ENCODE peak calls at places on chromosomes 6 and 20, in seven cellular contexts. One of them, this sample, is unnamed.
A peak's percentile ranks its signal among the peaks of the same experiment; 100 is the strongest.

GRCh38 chr6:38723783-38724182 is 8.7 kb downstream of the DNAH8 start:
- DNase-seq in fibroblast of pulmonary artery: no peak
- DNase-seq in aorta: no peak
- DNase-seq in NCI-H1436: no peak
- DNase-seq in M059J: no peak
- DNase-seq in activated CD4-positive, alpha-beta T cell treated with anti-CD3 and anti-CD28 coated beads for 4 hours: no peak
- DNase-seq in A172: no peak
- DNase-seq in this sample: no peak

GRCh38 chr20:17808782-17809181 is 109.0 kb downstream of the BANF2 start:
- DNase-seq in activated CD4-positive, alpha-beta T cell treated with anti-CD3 and anti-CD28 coated beads for 4 hours: no peak
- DNase-seq in fibroblast of pulmonary artery: no peak
- DNase-seq in aorta: no peak
- DNase-seq in NCI-H1436: no peak
- DNase-seq in A172: no peak
- DNase-seq in M059J: no peak
- DNase-seq in this sample: no peak

GRCh38 chr6:35810831-35811698 is 5.9 kb downstream of the LHFPL5 start:
- DNase-seq in aorta: no peak
- DNase-seq in fibroblast of pulmonary artery: peak; percentile 70
- DNase-seq in activated CD4-positive, alpha-beta T cell treated with anti-CD3 and anti-CD28 coated beads for 4 hours: no peak
- DNase-seq in NCI-H1436: peak; percentile 32
- DNase-seq in A172: peak; percentile 85
- DNase-seq in M059J: peak; percentile 95
- DNase-seq in this sample: no peak

GRCh38 chr20:9203081-9203447 is 134.2 kb downstream of the PLCB4 start:
- DNase-seq in A172: peak; percentile 44
- DNase-seq in activated CD4-positive, alpha-beta T cell treated with anti-CD3 and anti-CD28 coated beads for 4 hours: no peak
- DNase-seq in aorta: no peak
- DNase-seq in fibroblast of pulmonary artery: no peak
- DNase-seq in NCI-H1436: no peak
- DNase-seq in M059J: peak; percentile 71
- DNase-seq in this sample: no peak

GRCh38 chr20:51412333-51412761 is 130.2 kb downstream of the NFATC2 start:
- DNase-seq in A172: peak; percentile 28
- DNase-seq in activated CD4-positive, alpha-beta T cell treated with anti-CD3 and anti-CD28 coated beads for 4 hours: no peak
- DNase-seq in M059J: peak; percentile 26
- DNase-seq in NCI-H1436: no peak
- DNase-seq in aorta: peak; percentile 69
- DNase-seq in fibroblast of pulmonary artery: peak; percentile 36
- DNase-seq in this sample: no peak

GRCh38 chr20:63968928-63969760 is 586 bp downstream of the ZNF512B start:
- DNase-seq in activated CD4-positive, alpha-beta T cell treated with anti-CD3 and anti-CD28 coated beads for 4 hours: no peak
- DNase-seq in aorta: peak; percentile 61
- DNase-seq in fibroblast of pulmonary artery: no peak
- DNase-seq in A172: no peak
- DNase-seq in NCI-H1436: no peak
- DNase-seq in M059J: no peak
- DNase-seq in this sample: no peak

GRCh38 chr20:13771853-13772453 is 12.8 kb downstream of the ESF1 start:
- DNase-seq in M059J: peak; percentile 36
- DNase-seq in NCI-H1436: peak; percentile 13
- DNase-seq in A172: peak; percentile 15
- DNase-seq in fibroblast of pulmonary artery: peak; percentile 48
- DNase-seq in aorta: no peak
- DNase-seq in activated CD4-positive, alpha-beta T cell treated with anti-CD3 and anti-CD28 coated beads for 4 hours: no peak
- DNase-seq in this sample: no peak

GRCh38 chr6:31422587-31422986 is 19.2 kb downstream of the MICA start:
- DNase-seq in M059J: no peak
- DNase-seq in aorta: no peak
- DNase-seq in fibroblast of pulmonary artery: no peak
- DNase-seq in NCI-H1436: no peak
- DNase-seq in activated CD4-positive, alpha-beta T cell treated with anti-CD3 and anti-CD28 coated beads for 4 hours: no peak
- DNase-seq in A172: no peak
- DNase-seq in this sample: no peak

GRCh38 chr20:59831024-59831900 is 102.2 kb downstream of the SYCP2 start:
- DNase-seq in aorta: no peak
- DNase-seq in A172: no peak
- DNase-seq in activated CD4-positive, alpha-beta T cell treated with anti-CD3 and anti-CD28 coated beads for 4 hours: no peak
- DNase-seq in fibroblast of pulmonary artery: no peak
- DNase-seq in M059J: no peak
- DNase-seq in NCI-H1436: no peak
- DNase-seq in this sample: no peak

GRCh38 chr6:33781105-33781975 is 7.6 kb downstream of the LEMD2 start:
- DNase-seq in aorta: no peak
- DNase-seq in M059J: peak; percentile 99
- DNase-seq in NCI-H1436: no peak
- DNase-seq in A172: peak; percentile 94
- DNase-seq in activated CD4-positive, alpha-beta T cell treated with anti-CD3 and anti-CD28 coated beads for 4 hours: no peak
- DNase-seq in fibroblast of pulmonary artery: peak; percentile 91
- DNase-seq in this sample: no peak

GRCh38 chr6:158152659-158153058 is 15.4 kb downstream of the SERAC1 start:
- DNase-seq in activated CD4-positive, alpha-beta T cell treated with anti-CD3 and anti-CD28 coated beads for 4 hours: no peak
- DNase-seq in fibroblast of pulmonary artery: no peak
- DNase-seq in aorta: no peak
- DNase-seq in A172: no peak
- DNase-seq in M059J: no peak
- DNase-seq in NCI-H1436: no peak
- DNase-seq in this sample: no peak

GRCh38 chr20:24492031-24492607 is 22.7 kb downstream of the SYNDIG1 start:
- DNase-seq in activated CD4-positive, alpha-beta T cell treated with anti-CD3 and anti-CD28 coated beads for 4 hours: no peak
- DNase-seq in aorta: no peak
- DNase-seq in A172: peak; percentile 24
- DNase-seq in fibroblast of pulmonary artery: no peak
- DNase-seq in M059J: no peak
- DNase-seq in NCI-H1436: no peak
- DNase-seq in this sample: no peak

GRCh38 chr6:170344631-170345576 is 38.3 kb downstream of the FAM120B start:
- DNase-seq in aorta: no peak
- DNase-seq in activated CD4-positive, alpha-beta T cell treated with anti-CD3 and anti-CD28 coated beads for 4 hours: no peak
- DNase-seq in fibroblast of pulmonary artery: peak; percentile 84
- DNase-seq in A172: peak; percentile 96
- DNase-seq in NCI-H1436: no peak
- DNase-seq in M059J: peak; percentile 98
- DNase-seq in this sample: no peak

GRCh38 chr20:19265646-19266374 is 53.4 kb downstream of the SLC24A3 start:
- DNase-seq in NCI-H1436: peak; percentile 43
- DNase-seq in aorta: no peak
- DNase-seq in fibroblast of pulmonary artery: no peak
- DNase-seq in M059J: peak; percentile 43
- DNase-seq in A172: no peak
- DNase-seq in activated CD4-positive, alpha-beta T cell treated with anti-CD3 and anti-CD28 coated beads for 4 hours: no peak
- DNase-seq in this sample: no peak

GRCh38 chr20:50146732-50147662 is 6.5 kb downstream of the PEDS1 start:
- DNase-seq in activated CD4-positive, alpha-beta T cell treated with anti-CD3 and anti-CD28 coated beads for 4 hours: peak; percentile 84
- DNase-seq in aorta: peak; percentile 71
- DNase-seq in A172: peak; percentile 60
- DNase-seq in fibroblast of pulmonary artery: no peak
- DNase-seq in NCI-H1436: peak; percentile 38
- DNase-seq in M059J: no peak
- DNase-seq in this sample: peak; percentile 60